ENCODE peak calls at places on chromosomes 3 and 15, in six cellular contexts. R, H, P, U, Q and W are unnamed samples. For H3K9me3 and H3K27me3, the result is how much of the 10 kb centered on the place peaks cover.

GRCh38 chr15:67149068-67149841 is 83.9 kb downstream of the SMAD3 start:
- DNase-seq in R (no peak), H (no peak), P (no peak), U (no peak), Q (no peak), W (no peak)

GRCh38 chr3:190359813-190360212 is 28.1 kb upstream of the CLDN16 start:
- DNase-seq in R (no peak), H (no peak), P (no peak), U (no peak), Q (no peak), W (no peak)

GRCh38 chr3:185460719-185461350 is 38.0 kb downstream of the TMEM41A start:
- DNase-seq in R (no peak), H (no peak), P (no peak), U (no peak), Q (peak), W (no peak)

GRCh38 chr3:59895972-59896371 is 846.1 kb upstream of the CFAP20DC start:
- DNase-seq in R (no peak), H (no peak), P (no peak), U (no peak), Q (no peak), W (no peak)

GRCh38 chr15:36797128-36797527 is 217.7 kb downstream of the CDIN1 start:
- DNase-seq in R (no peak), H (no peak), P (no peak), U (no peak), Q (no peak), W (no peak)

GRCh38 chr15:76196949-76197315 is 114.3 kb downstream of the ETFA start:
- DNase-seq in R (no peak), H (no peak), P (no peak), U (peak), Q (no peak), W (no peak)

GRCh38 chr3:59502806-59503205 is 453.0 kb upstream of the CFAP20DC start:
- DNase-seq in R (no peak), H (no peak), P (no peak), U (no peak), Q (peak), W (no peak)

GRCh38 chr3:52240059-52240885 is 1.3 kb upstream of the TWF2 start:
- DNase-seq in R (peak), H (peak), P (no peak), U (peak), Q (peak), W (no peak)

GRCh38 chr3:39177708-39178332 is 14.6 kb downstream of the XIRP1 start:
- DNase-seq in R (peak), H (peak), P (peak), U (peak), Q (peak), W (peak)

GRCh38 chr3:18765672-18766071 is 340.5 kb upstream of the SATB1 start:
- DNase-seq in R (no peak), H (no peak), P (no peak), U (no peak), Q (no peak), W (no peak)

GRCh38 chr15:50794102-50794501 is 28.6 kb upstream of the SPPL2A start:
- DNase-seq in R (no peak), H (no peak), P (no peak), U (no peak), Q (no peak), W (no peak)

GRCh38 chr3:5054098-5054497 is 68.0 kb upstream of the ARL8B start:
- DNase-seq in R (no peak), H (no peak), P (no peak), U (no peak), Q (no peak), W (no peak)

GRCh38 chr15:65374831-65375401 is 2.9 kb downstream of the IGDCC3 start:
- DNase-seq in R (no peak), H (no peak), P (no peak), U (no peak), Q (peak), W (no peak)

GRCh38 chr15:76492538-76492937 is 156.0 kb downstream of the ISL2 start:
- DNase-seq in R (no peak), H (no peak), P (no peak), U (no peak), Q (no peak), W (no peak)

GRCh38 chr3:131503328-131503650 is 518 bp upstream of the MRPL3 start:
- DNase-seq in R (no peak), H (no peak), P (no peak), U (no peak), Q (no peak), W (no peak)

GRCh38 chr15:34726407-34727100 is 28.2 kb downstream of the GJD2 start:
- DNase-seq in R (no peak), H (no peak), P (no peak), U (no peak), Q (peak), W (no peak)

DNA sequence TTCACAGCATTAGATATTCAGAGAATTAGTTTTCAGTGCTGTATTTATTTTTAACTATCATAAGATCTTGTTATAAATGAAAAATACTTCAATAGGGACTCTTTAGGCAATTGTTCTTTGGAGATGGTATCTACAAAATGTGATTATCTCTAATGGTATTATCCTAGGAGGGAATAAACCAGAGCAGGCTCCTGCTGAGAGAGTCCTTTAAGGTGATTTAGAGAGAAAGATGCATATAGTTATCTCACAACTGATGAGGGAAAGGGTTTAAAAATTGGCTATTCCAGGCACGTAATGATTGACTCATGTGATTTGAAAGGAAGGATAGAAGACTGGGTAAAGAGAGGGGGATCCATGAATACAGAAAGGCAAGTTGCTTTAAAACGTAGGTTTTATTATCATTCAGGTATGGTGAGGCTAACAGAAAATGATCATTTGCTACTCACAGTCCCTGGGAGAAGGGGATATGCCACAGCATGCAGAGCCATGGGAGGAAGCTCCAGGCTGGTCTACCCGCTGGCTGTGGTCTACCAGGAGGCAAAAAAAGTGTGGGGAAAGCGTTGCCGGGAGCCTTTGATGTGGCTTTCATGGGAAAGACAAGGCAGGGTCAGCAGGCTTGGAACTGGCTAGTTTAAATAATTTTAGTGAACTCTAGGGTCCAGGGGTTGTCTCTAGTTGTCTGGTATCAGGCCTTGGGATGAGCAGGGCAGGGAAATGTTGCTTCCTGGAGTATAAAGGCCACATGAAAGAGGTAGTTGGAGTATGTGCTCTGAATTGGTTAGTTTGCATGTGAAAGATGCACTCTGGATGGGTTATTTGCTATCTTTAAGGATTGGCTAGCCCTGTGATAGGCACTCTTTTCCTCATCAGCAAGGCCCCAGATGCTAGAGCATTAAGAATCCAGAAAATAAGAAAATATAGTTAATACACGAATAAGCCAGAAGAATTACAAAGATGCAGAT is 798.4 kb upstream of the GRM7 start:
- DNase-seq in R (no peak), H (no peak), P (no peak), U (no peak), Q (no peak), W (no peak)
- H3K9me3 ChIP-seq in R (under half), H (under half), P (under half), U (under half), Q (under half), W (under half)

GRCh38 chr3:8766148-8766547 is 3.3 kb downstream of the OXTR start:
- DNase-seq in R (no peak), H (no peak), P (no peak), U (no peak), Q (no peak), W (no peak)

GRCh38 chr3:8767667-8768363 is 1.6 kb downstream of the OXTR start:
- DNase-seq in R (no peak), H (no peak), P (peak), U (no peak), Q (peak), W (no peak)

GRCh38 chr3:8768364-8769087 is 887 bp downstream of the OXTR start:
- DNase-seq in R (no peak), H (no peak), P (no peak), U (no peak), Q (peak), W (no peak)

GRCh38 chr3:8767181-8767666 is 2.2 kb downstream of the OXTR start:
- DNase-seq in R (no peak), H (no peak), P (no peak), U (no peak), Q (peak), W (no peak)

DNA sequence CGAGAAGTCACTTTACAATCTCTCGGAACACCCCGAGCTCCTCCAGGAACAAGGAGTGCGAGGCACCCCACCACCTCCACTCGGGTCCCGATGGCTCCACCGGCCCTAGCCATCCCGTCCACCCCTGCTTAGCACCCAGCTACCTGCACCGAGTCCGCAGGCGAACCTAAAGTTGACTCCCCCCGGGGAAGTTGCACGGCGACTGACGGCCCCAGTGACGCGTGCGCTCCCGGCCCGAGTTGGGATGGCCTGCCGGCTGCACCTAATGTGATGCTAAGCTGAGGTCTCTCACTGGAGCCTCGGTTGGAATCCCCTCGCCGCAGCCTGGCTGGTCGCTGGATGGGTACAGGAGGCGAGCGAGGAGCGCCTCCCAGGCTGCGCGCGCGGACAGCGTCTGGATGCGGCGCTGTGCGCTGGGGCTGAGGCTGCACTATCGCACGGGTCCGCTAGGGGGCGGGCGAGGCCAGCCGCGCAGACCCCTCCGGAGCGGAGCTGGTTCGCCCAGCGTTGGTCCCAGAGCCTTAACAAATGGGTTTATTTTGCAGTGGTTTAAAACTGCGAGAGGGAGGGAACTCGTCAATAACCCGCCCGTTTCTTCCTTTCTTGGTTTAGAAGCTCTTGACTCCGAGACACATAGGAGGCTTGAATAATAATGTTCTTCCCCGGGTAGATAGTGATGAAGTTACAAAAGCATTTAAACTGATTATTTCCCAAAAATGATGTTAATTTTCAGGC is at the start of gene OXTR:
- DNase-seq in R (peak), H (peak), P (peak), U (peak), Q (peak), W (no peak)
- H3K4me3 ChIP-seq in R (peak), H (peak), P (no peak), U (peak), Q (peak), W (peak)

DNA sequence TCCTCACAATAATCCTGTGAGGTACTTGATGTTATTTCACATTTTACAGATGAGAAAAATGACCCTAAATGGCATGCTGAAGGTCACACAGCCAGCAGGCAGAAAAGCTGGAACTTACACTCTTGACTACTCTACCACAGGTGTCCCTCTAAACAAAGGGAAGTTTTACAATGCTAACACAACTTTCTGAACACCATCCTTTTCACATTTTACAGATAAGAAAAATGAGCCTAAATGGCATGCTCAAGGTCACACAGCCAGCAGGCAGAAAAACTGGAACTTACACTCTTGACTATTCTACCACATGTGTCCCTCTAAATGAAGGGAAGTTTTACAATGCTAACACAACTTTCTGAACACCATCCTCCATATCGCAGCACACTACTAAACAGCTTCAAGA is 35.6 kb downstream of the TMCC1 start:
- DNase-seq in R (no peak), H (no peak), P (no peak), U (no peak), Q (no peak), W (no peak)
- H3K27me3 ChIP-seq in R (under half), H (under half), P (under half), U (under half), Q (under half), W (under half)

GRCh38 chr15:25171111-25171811 is 216.5 kb downstream of the SNRPN start:
- DNase-seq in R (no peak), H (peak), P (peak), U (peak), Q (no peak), W (no peak)
- H3K9me3 ChIP-seq in R (under half), H (under half), P (under half), U (under half), Q (under half), W (under half)

DNA sequence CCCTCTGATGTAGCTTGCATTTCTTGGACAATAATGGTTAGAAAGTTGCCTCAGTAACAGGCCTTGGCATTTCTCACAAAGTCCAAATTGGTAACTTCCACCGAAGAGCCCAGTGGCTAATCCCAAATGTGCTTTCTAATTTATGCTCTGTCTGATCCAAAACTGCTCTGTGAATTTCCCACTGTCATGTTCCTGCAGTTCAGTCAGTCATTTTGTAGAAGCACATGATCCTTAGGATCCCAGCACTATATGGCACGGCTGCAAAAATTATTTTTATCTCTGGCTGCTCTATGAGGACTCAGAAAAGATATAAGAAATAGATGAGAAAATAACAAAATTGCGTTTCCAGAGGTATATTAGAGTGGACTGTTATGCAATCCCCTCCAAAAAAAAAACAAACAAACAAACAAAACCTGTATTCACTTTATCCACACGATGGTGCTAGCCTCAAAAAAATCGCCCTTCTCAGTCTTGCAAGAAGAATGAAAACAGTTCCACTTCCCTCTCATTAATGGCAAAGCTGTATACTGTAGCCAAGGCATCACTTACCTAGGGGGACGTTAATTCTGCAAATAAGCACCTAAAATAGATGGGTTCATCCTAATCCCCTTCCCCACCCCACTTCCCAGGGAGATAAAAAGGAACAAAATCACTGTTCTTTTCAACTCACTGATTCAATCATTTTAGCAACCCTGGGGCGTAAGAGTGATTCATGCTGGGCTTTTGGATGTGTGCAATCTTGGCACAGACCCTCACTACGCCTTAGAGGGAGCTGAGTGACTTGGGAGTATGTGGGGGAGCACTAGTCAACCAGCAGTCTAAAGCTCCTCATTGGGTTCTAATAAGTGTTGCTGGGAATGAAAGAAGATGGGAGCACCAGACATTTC is 61.3 kb downstream of the TMCO5A start:
- DNase-seq in R (no peak), H (no peak), P (no peak), U (no peak), Q (peak), W (no peak)
- H3K4me3 ChIP-seq in R (no peak), H (no peak), P (no peak), U (no peak), Q (no peak), W (no peak)

GRCh38 chr15:78339559-78339958 is 594 bp upstream of the CRABP1 start:
- DNase-seq in R (no peak), H (no peak), P (no peak), U (no peak), Q (no peak), W (no peak)

GRCh38 chr15:78338756-78339155 is 1.4 kb upstream of the CRABP1 start:
- DNase-seq in R (no peak), H (no peak), P (no peak), U (no peak), Q (no peak), W (no peak)

GRCh38 chr15:78341057-78341763 is 1.1 kb downstream of the CRABP1 start:
- DNase-seq in R (no peak), H (no peak), P (no peak), U (no peak), Q (no peak), W (no peak)

GRCh38 chr15:78343431-78343830 is 3.3 kb downstream of the CRABP1 start:
- DNase-seq in R (no peak), H (no peak), P (no peak), U (no peak), Q (no peak), W (no peak)

GRCh38 chr15:78340243-78341056 is at the start of gene CRABP1:
- DNase-seq in R (no peak), H (no peak), P (no peak), U (no peak), Q (no peak), W (no peak)
- H3K27me3 ChIP-seq in R (under half), H (under half), P (under half), U (under half), Q (half or more), W (under half)